ENCODE peak calls at places on chromosomes 13 and 19, in six cellular contexts. T is aorta, A is IMR-90, G is PC-9, J is mammary epithelial cell, R is esophagus squamous epithelium. D is an unnamed sample. For H3K4me1, the result is how much of the 10 kb centered on the place peaks cover.

GRCh38 chr13:107192289-107192688 is 624.4 kb upstream of the ARGLU1 start:
- DNase-seq in G (no peak), A (peak), T (no peak), J (no peak), R (no peak), D (no peak)

GRCh38 chr13:20387441-20387971 is 138.2 kb downstream of the CRYL1 start:
- DNase-seq in T (no peak), G (no peak), A (peak), J (peak), R (no peak), D (peak)

GRCh38 chr19:3625996-3626472 is 556 bp downstream of the CACTIN start:
- DNase-seq in T (no peak), G (no peak), A (no peak), J (no peak), R (no peak), D (no peak)

GRCh38 chr19:42553292-42554045 is 25.2 kb upstream of the CEACAM1 start:
- DNase-seq in T (peak), A (peak), J (peak), R (no peak), G (no peak), D (peak)

GRCh38 chr19:50507376-50507775 is 3.6 kb downstream of the JOSD2 start:
- DNase-seq in J (no peak), G (no peak), T (no peak), R (no peak), A (no peak), D (no peak)

GRCh38 chr19:1526979-1527649 is 3.2 kb downstream of the PLK5 start:
- DNase-seq in J (peak), R (no peak), A (no peak), G (no peak), T (no peak), D (no peak)

GRCh38 chr19:48325265-48325910 is at the start of gene EMP3:
- DNase-seq in T (peak), A (peak), R (no peak), G (peak), J (peak), D (peak)

GRCh38 chr19:45599286-45599685 is 2.7 kb downstream of the GPR4 start:
- DNase-seq in R (no peak), G (no peak), T (no peak), A (no peak), J (no peak), D (no peak)

GRCh38 chr19:17454579-17454978 is 6.1 kb upstream of the TMEM221 start:
- DNase-seq in T (no peak), A (no peak), R (no peak), G (no peak), J (no peak), D (no peak)

GRCh38 chr13:48533207-48533499 is 273 bp upstream of the RCBTB2 start:
- DNase-seq in G (no peak), R (no peak), A (no peak), J (no peak), T (no peak), D (no peak)

GRCh38 chr19:52099497-52100138 is 4.1 kb upstream of the ZNF841 start:
- DNase-seq in G (no peak), R (no peak), T (no peak), J (peak), A (no peak), D (no peak)

GRCh38 chr13:46173656-46174055 is 8.3 kb downstream of the LCP1 start:
- DNase-seq in R (no peak), A (no peak), G (no peak), T (no peak), J (no peak), D (no peak)

GRCh38 chr13:42239644-42240043 is 32.3 kb upstream of the AKAP11 start:
- DNase-seq in J (peak), A (peak), R (no peak), G (no peak), T (no peak), D (no peak)

GRCh38 chr13:98405107-98405571 is 171.8 kb downstream of the STK24 start:
- DNase-seq in J (no peak), R (no peak), A (no peak), G (no peak), T (no peak), D (no peak)

DNA sequence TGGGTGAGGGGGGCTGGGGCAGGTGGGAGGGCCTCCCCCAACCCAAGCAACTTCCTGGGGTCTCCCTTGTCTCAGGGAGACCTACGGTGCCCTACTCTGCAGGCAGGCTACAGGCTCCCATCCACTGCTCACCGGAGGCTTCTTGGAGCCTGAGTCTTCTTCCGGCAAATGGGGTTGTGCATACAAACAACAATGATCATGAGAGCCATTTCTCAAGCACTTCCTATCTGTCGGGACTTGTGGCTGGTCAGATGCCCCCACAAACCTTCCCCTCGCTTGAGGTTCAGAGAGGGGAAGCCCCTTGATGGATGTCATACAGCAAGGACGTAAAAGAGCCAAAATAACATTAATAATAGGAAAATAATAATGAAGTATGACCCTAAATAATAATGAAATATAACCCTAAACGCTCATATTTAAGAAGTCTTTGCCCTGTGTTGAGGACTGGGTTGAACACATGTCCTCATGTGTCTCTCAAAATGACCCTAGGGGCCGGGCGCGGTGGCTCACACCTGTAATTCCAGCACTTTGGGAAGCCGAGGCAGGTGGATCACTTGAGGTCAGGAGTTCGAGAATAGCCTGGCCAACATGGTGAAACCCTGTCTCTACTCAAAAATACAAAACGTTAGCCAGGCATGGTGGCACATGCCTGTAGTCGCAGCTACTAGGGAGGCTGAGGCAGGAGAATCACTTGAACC is 727 bp downstream of the CD37 start:
- DNase-seq in G (no peak), T (peak), R (no peak), J (no peak), A (no peak), D (no peak)
- H3K4me1 ChIP-seq in G (under half), T (under half), R (under half), J (under half), A (under half), D (under half)

GRCh38 chr19:15291089-15291488 is 41.2 kb downstream of the BRD4 start:
- DNase-seq in R (no peak), G (no peak), T (no peak), J (peak), A (peak), D (no peak)
- H3K4me1 ChIP-seq in R (half or more), G (under half), T (under half), J (under half), A (under half), D (half or more)

GRCh38 chr19:18653853-18654252 is 17.0 kb downstream of the KLHL26 start:
- DNase-seq in T (no peak), J (no peak), R (no peak), G (no peak), A (no peak), D (no peak)

GRCh38 chr19:18650468-18651001 is 13.7 kb downstream of the KLHL26 start:
- DNase-seq in T (peak), R (no peak), G (no peak), A (peak), J (no peak), D (peak)

GRCh38 chr19:18650048-18650435 is 13.2 kb downstream of the KLHL26 start:
- DNase-seq in J (no peak), T (peak), A (peak), R (no peak), G (no peak), D (peak)

GRCh38 chr19:18651300-18651699 is 14.5 kb downstream of the KLHL26 start:
- DNase-seq in R (no peak), A (no peak), T (no peak), J (no peak), G (no peak), D (no peak)

DNA sequence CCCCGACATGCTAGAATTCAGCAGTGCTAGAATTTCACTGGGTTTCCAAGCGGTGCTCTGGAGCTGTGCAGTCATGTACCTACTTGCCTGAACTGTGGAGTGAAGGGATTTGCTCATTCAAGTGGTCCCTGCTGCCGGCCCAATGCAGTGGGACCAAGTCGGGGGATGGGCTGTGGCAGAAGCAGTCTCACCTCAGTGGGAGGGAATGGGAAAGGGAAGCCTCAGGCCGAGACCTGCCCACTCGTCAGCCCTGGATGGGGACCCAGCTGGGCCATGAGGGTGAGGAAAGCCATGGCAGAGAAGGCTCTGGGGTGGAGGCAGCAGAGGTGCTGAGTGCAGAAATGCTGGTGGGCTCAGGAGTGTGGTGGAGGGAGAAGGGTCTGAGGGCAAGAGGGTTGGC is 14.9 kb downstream of the KLHL26 start:
- DNase-seq in J (no peak), G (no peak), T (no peak), A (no peak), R (no peak), D (no peak)
- H3K4me1 ChIP-seq in J (under half), G (under half), T (under half), A (under half), R (under half), D (half or more)

GRCh38 chr19:18834644-18834984 is 2.9 kb downstream of the UPF1 start:
- DNase-seq in R (no peak), T (no peak), G (no peak), J (no peak), A (no peak), D (no peak)
- H3K4me1 ChIP-seq in R (under half), T (under half), G (under half), J (under half), A (under half), D (under half)

D was measured in right atrium auricular region.